ENCODE peak calls at places on chromosomes 12 and 14, in six cellular contexts. Y is stromal cell of bone marrow, C is right lobe of liver, D is D341Med, P is astrocyte, U is hypothalamus. I is an unnamed sample.

GRCh38 chr14:20690848-20691640 is 2.5 kb downstream of the ANG start:
- DNase-seq in Y (peak), C (peak), D (peak), P (peak), U (no peak), I (peak)

GRCh38 chr12:118780939-118781338 is 200.4 kb upstream of the SRRM4 start:
- DNase-seq in Y (no peak), C (no peak), D (no peak), P (no peak), U (no peak), I (peak)

GRCh38 chr14:83828406-83828805 is 1701.5 kb upstream of the FLRT2 start:
- DNase-seq in Y (no peak), C (no peak), D (no peak), P (no peak), U (no peak), I (no peak)

GRCh38 chr14:97021571-97022171 is 224.5 kb downstream of the VRK1 start:
- DNase-seq in Y (no peak), C (no peak), D (no peak), P (no peak), U (no peak), I (no peak)

GRCh38 chr14:75459099-75459741 is 31.4 kb downstream of the JDP2 start:
- DNase-seq in Y (no peak), C (peak), D (no peak), P (no peak), U (no peak), I (no peak)

GRCh38 chr12:44117368-44117767 is 281.5 kb downstream of the TMEM117 start:
- DNase-seq in Y (peak), C (no peak), D (no peak), P (no peak), U (no peak), I (no peak)

GRCh38 chr12:132390287-132391076 is 61.1 kb upstream of the GALNT9 start:
- DNase-seq in Y (no peak), C (no peak), D (no peak), P (no peak), U (no peak), I (no peak)

GRCh38 chr12:2353691-2354090 is 300.9 kb downstream of the CACNA1C start:
- DNase-seq in Y (no peak), C (no peak), D (no peak), P (no peak), U (no peak), I (no peak)

GRCh38 chr12:117695956-117696355 is 272.8 kb downstream of the KSR2 start:
- DNase-seq in Y (no peak), C (no peak), D (no peak), P (no peak), U (no peak), I (no peak)

GRCh38 chr12:47698055-47698454 is 7.8 kb downstream of the RPAP3 start:
- DNase-seq in Y (no peak), C (no peak), D (no peak), P (no peak), U (no peak), I (no peak)

GRCh38 chr14:33430414-33430813 is 491.7 kb downstream of the NPAS3 start:
- DNase-seq in Y (no peak), C (no peak), D (no peak), P (no peak), U (no peak), I (no peak)

GRCh38 chr14:64841772-64842490 is 37.8 kb downstream of the SPTB start:
- DNase-seq in Y (no peak), C (no peak), D (no peak), P (no peak), U (no peak), I (no peak)

GRCh38 chr12:810635-811415 is 58.4 kb downstream of the WNK1 start:
- DNase-seq in Y (no peak), C (no peak), D (no peak), P (peak), U (no peak), I (peak)

I was measured in retina.